ENCODE peak calls at places on chromosomes 16 and 17, in five cellular contexts. K, E, D, R and A are unnamed samples.
A peak's percentile ranks its signal among the peaks of the same experiment; 100 is the strongest.

GRCh38 chr16:25014500-25015147 is 545 bp downstream of the ARHGAP17 start:
- DNase-seq in K (peak; percentile 77), E (peak; percentile 60), D (peak; percentile 47), R (peak; percentile 4), A (peak; percentile 44)

GRCh38 chr17:2929881-2930533 is 133.4 kb downstream of the OR1D5 start:
- DNase-seq in K (peak; percentile 39), E (peak; percentile 31), D (peak; percentile 68), R (peak; percentile 39), A (no peak)

GRCh38 chr16:88069397-88070168 is 118.3 kb downstream of the BANP start:
- DNase-seq in K (no peak), E (no peak), D (no peak), R (no peak), A (no peak)

GRCh38 chr16:49597796-49598195 is 224.2 kb downstream of the C16orf78 start:
- DNase-seq in K (no peak), E (no peak), D (no peak), R (no peak), A (no peak)

GRCh38 chr16:1960665-1961630 is 1.6 kb downstream of the NDUFB10 start:
- DNase-seq in K (peak; percentile 48), E (peak; percentile 67), D (no peak), R (peak; percentile 58), A (no peak)

GRCh38 chr17:77266891-77267341 is 126.1 kb downstream of the SEC14L1 start:
- DNase-seq in K (no peak), E (no peak), D (no peak), R (no peak), A (no peak)

GRCh38 chr16:71474864-71475263 is 12.8 kb upstream of the ZNF23 start:
- DNase-seq in K (peak; percentile 96), E (peak; percentile 95), D (no peak), R (no peak), A (peak; percentile 92)

GRCh38 chr16:31382485-31383161 is 10.5 kb upstream of the ITGAD start:
- DNase-seq in K (peak; percentile 35), E (peak; percentile 51), D (peak; percentile 66), R (peak; percentile 7), A (peak; percentile 7)

GRCh38 chr17:4482338-4483011 is 16.2 kb upstream of the SPNS2 start:
- DNase-seq in K (no peak), E (no peak), D (no peak), R (no peak), A (no peak)

GRCh38 chr17:17712268-17712924 is 31.1 kb downstream of the RAI1 start:
- DNase-seq in K (peak; percentile 90), E (peak; percentile 83), D (no peak), R (no peak), A (peak; percentile 96)

GRCh38 chr17:65537845-65538678 is 23.4 kb downstream of the AXIN2 start:
- DNase-seq in K (no peak), E (no peak), D (no peak), R (no peak), A (no peak)

GRCh38 chr16:9047689-9048301 is 43.6 kb upstream of the HAPSTR1 start:
- DNase-seq in K (peak; percentile 100), E (peak; percentile 99), D (peak; percentile 11), R (peak; percentile 57), A (peak; percentile 99)

GRCh38 chr16:87464691-87465300 is 28.0 kb downstream of the ZCCHC14 start:
- DNase-seq in K (peak; percentile 93), E (peak; percentile 84), D (no peak), R (no peak), A (peak; percentile 92)

GRCh38 chr17:28878981-28879380 is 18.6 kb downstream of the FLOT2 start:
- DNase-seq in K (peak; percentile 40), E (peak; percentile 36), D (no peak), R (peak; percentile 9), A (peak; percentile 33)

GRCh38 chr17:79950306-79950705 is 85.4 kb downstream of the TBC1D16 start:
- DNase-seq in K (no peak), E (no peak), D (no peak), R (no peak), A (no peak)

GRCh38 chr16:79150626-79151025 is 449.9 kb downstream of the MAF start:
- DNase-seq in K (no peak), E (no peak), D (no peak), R (no peak), A (no peak)

GRCh38 chr17:47694018-47694817 is at the start of gene TBKBP1:
- DNase-seq in K (no peak), E (peak; percentile 54), D (peak; percentile 87), R (no peak), A (no peak)

GRCh38 chr17:62744259-62744658 is 63.9 kb downstream of the MARCHF10 start:
- DNase-seq in K (no peak), E (no peak), D (no peak), R (no peak), A (no peak)

GRCh38 chr17:7355053-7355452 is at the start of gene TMEM95:
- DNase-seq in K (peak; percentile 35), E (peak; percentile 65), D (no peak), R (peak; percentile 53), A (no peak)

GRCh38 chr16:515175-515962 is 12.1 kb upstream of the CAPN15 start:
- DNase-seq in K (no peak), E (no peak), D (no peak), R (peak; percentile 22), A (no peak)

GRCh38 chr17:28940675-28941074 is 10.6 kb downstream of the PHF12 start:
- DNase-seq in K (no peak), E (no peak), D (no peak), R (no peak), A (no peak)

GRCh38 chr17:76716146-76716833 is 5.5 kb upstream of the MXRA7 start:
- DNase-seq in K (peak; percentile 97), E (peak; percentile 97), D (no peak), R (no peak), A (peak; percentile 72)